ENCODE peak calls at places on chromosome 15, in six cellular contexts. One of them, this sample, is unnamed. For H3K36me3, the result is how much of the 10 kb centered on the place peaks cover.

GRCh38 chr15:56838085-56838484 is 80.4 kb upstream of the TCF12 start:
- DNase-seq in pancreas: no peak
- DNase-seq in astrocyte: no peak
- DNase-seq in psoas muscle: no peak
- DNase-seq in ovary: no peak
- DNase-seq in CD8-positive, alpha-beta T cell: no peak
- DNase-seq in this sample: no peak

GRCh38 chr15:50302581-50302980 is 37.1 kb upstream of the HDC start:
- DNase-seq in pancreas: no peak
- DNase-seq in ovary: no peak
- DNase-seq in psoas muscle: no peak
- DNase-seq in CD8-positive, alpha-beta T cell: no peak
- DNase-seq in astrocyte: no peak
- DNase-seq in this sample: no peak

GRCh38 chr15:82808634-82809041 is 790 bp upstream of the WHAMM start:
- DNase-seq in astrocyte: no peak
- DNase-seq in pancreas: no peak
- DNase-seq in ovary: no peak
- DNase-seq in psoas muscle: no peak
- DNase-seq in CD8-positive, alpha-beta T cell: no peak
- DNase-seq in this sample: peak

GRCh38 chr15:75750261-75751050 is 37.8 kb upstream of the CSPG4 start:
- DNase-seq in pancreas: no peak
- DNase-seq in psoas muscle: no peak
- DNase-seq in ovary: no peak
- DNase-seq in astrocyte: no peak
- DNase-seq in CD8-positive, alpha-beta T cell: no peak
- DNase-seq in this sample: no peak

GRCh38 chr15:95944193-95944592 is 386.3 kb upstream of the NR2F2 start:
- DNase-seq in psoas muscle: no peak
- DNase-seq in ovary: no peak
- DNase-seq in CD8-positive, alpha-beta T cell: no peak
- DNase-seq in pancreas: no peak
- DNase-seq in astrocyte: no peak
- DNase-seq in this sample: no peak

GRCh38 chr15:51726302-51727073 is 11.0 kb downstream of the LYSMD2 start:
- DNase-seq in pancreas: no peak
- DNase-seq in psoas muscle: peak
- DNase-seq in ovary: peak
- DNase-seq in CD8-positive, alpha-beta T cell: peak
- DNase-seq in astrocyte: peak
- DNase-seq in this sample: no peak

GRCh38 chr15:90603893-90604292 is 74.2 kb downstream of the CRTC3 start:
- DNase-seq in CD8-positive, alpha-beta T cell: peak
- DNase-seq in ovary: no peak
- DNase-seq in psoas muscle: no peak
- DNase-seq in pancreas: no peak
- DNase-seq in astrocyte: no peak
- DNase-seq in this sample: no peak

GRCh38 chr15:90818251-90819210 is 49.9 kb upstream of the FURIN start:
- DNase-seq in astrocyte: no peak
- DNase-seq in ovary: no peak
- DNase-seq in pancreas: peak
- DNase-seq in psoas muscle: no peak
- DNase-seq in CD8-positive, alpha-beta T cell: no peak
- DNase-seq in this sample: no peak

GRCh38 chr15:66094331-66094730 is 159.2 kb downstream of the MEGF11 start:
- DNase-seq in CD8-positive, alpha-beta T cell: no peak
- DNase-seq in astrocyte: no peak
- DNase-seq in ovary: no peak
- DNase-seq in pancreas: no peak
- DNase-seq in psoas muscle: no peak
- DNase-seq in this sample: no peak

GRCh38 chr15:69341356-69341755 is 42.6 kb downstream of the PAQR5 start:
- DNase-seq in pancreas: no peak
- DNase-seq in ovary: no peak
- DNase-seq in CD8-positive, alpha-beta T cell: no peak
- DNase-seq in psoas muscle: no peak
- DNase-seq in astrocyte: no peak
- DNase-seq in this sample: no peak

GRCh38 chr15:71262599-71262998 is 147.3 kb downstream of the THSD4 start:
- DNase-seq in ovary: no peak
- DNase-seq in CD8-positive, alpha-beta T cell: no peak
- DNase-seq in psoas muscle: no peak
- DNase-seq in astrocyte: no peak
- DNase-seq in pancreas: no peak
- DNase-seq in this sample: no peak

GRCh38 chr15:26838742-26839460 is 28.0 kb upstream of the GABRA5 start:
- DNase-seq in CD8-positive, alpha-beta T cell: no peak
- DNase-seq in psoas muscle: no peak
- DNase-seq in ovary: no peak
- DNase-seq in astrocyte: no peak
- DNase-seq in pancreas: no peak
- DNase-seq in this sample: no peak

DNA sequence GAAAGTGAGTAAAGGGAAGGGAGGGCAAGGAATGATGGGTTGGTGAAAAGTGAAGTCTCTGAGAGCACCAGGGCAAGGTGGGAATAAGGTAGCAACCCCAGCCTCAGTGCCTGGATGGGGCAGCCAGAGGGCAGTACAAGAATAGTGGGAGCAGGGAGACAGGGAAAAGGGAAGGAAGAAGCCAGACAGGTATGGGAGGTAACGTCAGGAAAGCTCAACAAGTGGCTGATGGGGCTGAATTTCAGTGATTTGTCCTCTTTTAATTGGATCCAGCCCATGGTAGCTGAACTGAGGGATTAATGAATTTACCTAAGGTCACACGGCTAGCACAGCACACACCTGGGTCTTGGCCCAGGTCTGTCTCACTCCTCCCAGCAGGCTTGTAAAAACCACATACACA is 12.6 kb downstream of the RORA start:
- DNase-seq in psoas muscle: no peak
- DNase-seq in astrocyte: no peak
- DNase-seq in ovary: no peak
- DNase-seq in CD8-positive, alpha-beta T cell: no peak
- DNase-seq in pancreas: no peak
- DNase-seq in this sample: no peak
- TF ChIP-seq CTCF in psoas muscle: peak
- TF ChIP-seq CTCF in astrocyte: no peak
- TF ChIP-seq CTCF in ovary: no peak
- TF ChIP-seq CTCF in CD8-positive, alpha-beta T cell: no peak
- TF ChIP-seq CTCF in pancreas: no peak
- TF ChIP-seq CTCF in this sample: no peak

GRCh38 chr15:39585394-39585841 is 4.5 kb downstream of the THBS1 start:
- DNase-seq in psoas muscle: no peak
- DNase-seq in ovary: no peak
- DNase-seq in pancreas: no peak
- DNase-seq in CD8-positive, alpha-beta T cell: no peak
- DNase-seq in astrocyte: no peak
- DNase-seq in this sample: no peak
- H3K36me3 ChIP-seq in psoas muscle: under half
- H3K36me3 ChIP-seq in ovary: under half
- H3K36me3 ChIP-seq in pancreas: under half
- H3K36me3 ChIP-seq in CD8-positive, alpha-beta T cell: under half
- H3K36me3 ChIP-seq in astrocyte: half or more
- H3K36me3 ChIP-seq in this sample: under half

DNA sequence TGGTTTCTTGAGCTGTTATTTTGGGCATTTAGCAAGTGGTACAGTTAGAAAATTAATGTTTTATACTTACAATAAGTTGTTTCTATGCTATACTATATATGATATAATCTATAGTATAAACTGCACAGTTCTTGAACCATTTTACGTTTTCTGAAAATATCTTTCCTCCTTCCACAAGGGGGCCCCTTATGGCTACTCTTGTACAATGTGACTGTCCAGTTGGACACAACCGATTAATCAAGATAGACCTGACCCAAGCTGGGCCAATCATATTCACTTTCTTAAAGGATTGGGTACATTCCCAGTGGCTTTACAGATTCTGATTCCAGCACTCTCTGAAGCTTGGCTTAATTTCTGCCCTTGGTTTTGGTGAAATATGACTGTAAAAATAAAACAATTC is 953.4 kb downstream of the AGBL1 start:
- DNase-seq in astrocyte: no peak
- DNase-seq in CD8-positive, alpha-beta T cell: no peak
- DNase-seq in pancreas: no peak
- DNase-seq in ovary: no peak
- DNase-seq in psoas muscle: no peak
- DNase-seq in this sample: no peak
- TF ChIP-seq CTCF in astrocyte: peak
- TF ChIP-seq CTCF in CD8-positive, alpha-beta T cell: no peak
- TF ChIP-seq CTCF in pancreas: no peak
- TF ChIP-seq CTCF in ovary: no peak
- TF ChIP-seq CTCF in psoas muscle: no peak
- TF ChIP-seq CTCF in this sample: no peak

DNA sequence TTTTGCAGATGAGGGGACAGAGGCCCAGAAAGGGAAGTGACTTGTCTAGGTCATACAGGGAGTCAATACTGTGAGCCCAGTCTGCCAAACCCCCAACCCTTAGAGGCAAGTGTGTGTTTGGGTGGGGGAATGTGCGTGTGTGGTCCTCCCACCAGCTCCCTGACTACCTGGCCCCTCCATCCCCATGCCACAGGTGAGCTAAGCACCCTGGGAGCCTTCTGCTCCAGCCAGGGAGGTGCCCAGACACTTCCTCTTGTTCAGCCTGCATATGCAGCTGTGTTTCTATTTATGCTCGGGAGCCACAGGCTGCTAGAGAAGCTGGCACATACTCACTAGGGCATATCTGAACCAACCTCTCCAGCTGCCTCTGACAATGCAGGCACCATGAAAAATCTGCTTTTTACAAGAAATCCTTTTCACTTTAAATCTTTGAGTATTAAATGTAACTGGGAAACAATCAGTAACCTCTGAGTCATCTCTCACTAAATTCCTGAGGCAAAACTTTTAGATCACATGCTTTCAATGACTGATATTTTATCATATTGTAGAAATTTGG is 20.7 kb downstream of the TBC1D2B start:
- DNase-seq in pancreas: no peak
- DNase-seq in psoas muscle: no peak
- DNase-seq in ovary: no peak
- DNase-seq in CD8-positive, alpha-beta T cell: no peak
- DNase-seq in astrocyte: peak
- DNase-seq in this sample: peak
- H3K36me3 ChIP-seq in pancreas: under half
- H3K36me3 ChIP-seq in psoas muscle: under half
- H3K36me3 ChIP-seq in ovary: under half
- H3K36me3 ChIP-seq in CD8-positive, alpha-beta T cell: under half
- H3K36me3 ChIP-seq in astrocyte: under half
- H3K36me3 ChIP-seq in this sample: under half

GRCh38 chr15:58966698-58967097 is 20.8 kb upstream of the RNF111 start:
- DNase-seq in astrocyte: peak
- DNase-seq in pancreas: no peak
- DNase-seq in psoas muscle: no peak
- DNase-seq in CD8-positive, alpha-beta T cell: no peak
- DNase-seq in ovary: no peak
- DNase-seq in this sample: no peak
- TF ChIP-seq CTCF in astrocyte: no peak
- TF ChIP-seq CTCF in pancreas: no peak
- TF ChIP-seq CTCF in psoas muscle: no peak
- TF ChIP-seq CTCF in CD8-positive, alpha-beta T cell: no peak
- TF ChIP-seq CTCF in ovary: no peak
- TF ChIP-seq CTCF in this sample: no peak

GRCh38 chr15:45417303-45417950 is 39.1 kb upstream of the GATM start:
- DNase-seq in pancreas: no peak
- DNase-seq in astrocyte: no peak
- DNase-seq in psoas muscle: no peak
- DNase-seq in ovary: no peak
- DNase-seq in CD8-positive, alpha-beta T cell: no peak
- DNase-seq in this sample: no peak
- H3K36me3 ChIP-seq in pancreas: under half
- H3K36me3 ChIP-seq in astrocyte: half or more
- H3K36me3 ChIP-seq in psoas muscle: under half
- H3K36me3 ChIP-seq in ovary: under half
- H3K36me3 ChIP-seq in CD8-positive, alpha-beta T cell: under half
- H3K36me3 ChIP-seq in this sample: under half

DNA sequence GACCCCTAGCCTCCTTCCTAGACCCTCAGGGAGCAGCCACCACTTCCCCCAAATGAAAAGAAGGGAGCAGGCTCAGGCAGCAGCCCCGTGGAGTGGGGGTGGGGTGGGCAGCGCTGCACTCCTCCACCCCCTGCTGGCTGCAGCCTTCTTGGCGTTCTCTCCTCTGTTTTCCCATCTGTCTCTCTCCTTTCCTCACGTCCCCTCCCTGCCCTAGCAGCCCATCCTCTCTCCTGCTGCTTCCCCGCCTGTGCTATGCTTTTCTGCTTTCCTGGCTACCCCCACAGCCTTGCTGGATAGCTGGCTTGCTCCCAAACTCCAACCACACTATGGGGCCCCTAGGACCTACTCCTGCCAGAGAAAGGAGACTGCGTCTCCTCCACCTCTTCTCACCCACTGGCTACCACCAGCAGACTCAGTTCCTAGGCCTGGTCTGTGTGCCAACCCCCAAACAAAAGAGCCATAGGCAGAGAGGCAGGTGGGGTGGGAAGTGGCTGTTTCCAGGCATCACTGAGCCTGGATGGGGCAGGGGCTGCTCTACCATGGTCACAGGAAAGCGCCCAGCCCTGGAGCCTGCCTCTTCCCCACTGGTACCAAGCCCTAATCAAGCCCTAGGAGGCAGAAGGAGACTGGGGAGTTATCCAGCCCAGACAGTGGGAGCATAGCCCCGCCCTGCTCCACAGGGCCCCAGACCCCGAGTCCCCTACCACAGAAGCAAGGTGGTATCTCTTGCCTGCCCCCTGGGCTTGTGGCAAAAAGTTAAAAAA is 3.4 kb upstream of the DISP2 start:
- DNase-seq in pancreas: no peak
- DNase-seq in astrocyte: peak
- DNase-seq in CD8-positive, alpha-beta T cell: no peak
- DNase-seq in ovary: no peak
- DNase-seq in psoas muscle: peak
- DNase-seq in this sample: no peak
- TF ChIP-seq CTCF in pancreas: no peak
- TF ChIP-seq CTCF in astrocyte: peak
- TF ChIP-seq CTCF in CD8-positive, alpha-beta T cell: no peak
- TF ChIP-seq CTCF in ovary: no peak
- TF ChIP-seq CTCF in psoas muscle: peak
- TF ChIP-seq CTCF in this sample: peak